ENCODE peak calls at places on chromosomes 11 and 22, in five cellular contexts. One of them, this sample, is unnamed.

GRCh38 chr11:122751298-122752070 is 86.8 kb upstream of the CRTAM start:
- DNase-seq in lower leg skin: no peak
- DNase-seq in activated CD8-positive, alpha-beta T cell treated with anti-CD3 and anti-CD28 coated beads for 36 hours: no peak
- DNase-seq in retinal pigment epithelial cell: no peak
- DNase-seq in ovary: no peak
- DNase-seq in this sample: no peak

GRCh38 chr11:45226901-45227300 is 59.2 kb downstream of the SYT13 start:
- DNase-seq in retinal pigment epithelial cell: no peak
- DNase-seq in ovary: no peak
- DNase-seq in activated CD8-positive, alpha-beta T cell treated with anti-CD3 and anti-CD28 coated beads for 36 hours: no peak
- DNase-seq in lower leg skin: no peak
- DNase-seq in this sample: no peak

GRCh38 chr11:100719809-100720221 is 32.7 kb downstream of the ARHGAP42 start:
- DNase-seq in retinal pigment epithelial cell: peak
- DNase-seq in activated CD8-positive, alpha-beta T cell treated with anti-CD3 and anti-CD28 coated beads for 36 hours: no peak
- DNase-seq in ovary: peak
- DNase-seq in lower leg skin: no peak
- DNase-seq in this sample: peak

GRCh38 chr11:9138612-9139579 is 47.5 kb upstream of the SCUBE2 start:
- DNase-seq in retinal pigment epithelial cell: peak
- DNase-seq in lower leg skin: no peak
- DNase-seq in activated CD8-positive, alpha-beta T cell treated with anti-CD3 and anti-CD28 coated beads for 36 hours: peak
- DNase-seq in ovary: peak
- DNase-seq in this sample: peak

GRCh38 chr22:24106385-24107381 is 74.6 kb upstream of the SUSD2 start:
- DNase-seq in activated CD8-positive, alpha-beta T cell treated with anti-CD3 and anti-CD28 coated beads for 36 hours: peak
- DNase-seq in ovary: peak
- DNase-seq in retinal pigment epithelial cell: no peak
- DNase-seq in lower leg skin: no peak
- DNase-seq in this sample: peak

GRCh38 chr11:75100314-75100713 is 3.6 kb upstream of the OR2AT4 start:
- DNase-seq in lower leg skin: no peak
- DNase-seq in ovary: no peak
- DNase-seq in activated CD8-positive, alpha-beta T cell treated with anti-CD3 and anti-CD28 coated beads for 36 hours: peak
- DNase-seq in retinal pigment epithelial cell: no peak
- DNase-seq in this sample: no peak

GRCh38 chr11:129658558-129658882 is 157.1 kb upstream of the TMEM45B start:
- DNase-seq in lower leg skin: no peak
- DNase-seq in ovary: no peak
- DNase-seq in activated CD8-positive, alpha-beta T cell treated with anti-CD3 and anti-CD28 coated beads for 36 hours: no peak
- DNase-seq in retinal pigment epithelial cell: no peak
- DNase-seq in this sample: no peak

GRCh38 chr22:35443790-35444684 is 44.1 kb downstream of the MCM5 start:
- DNase-seq in lower leg skin: no peak
- DNase-seq in ovary: no peak
- DNase-seq in retinal pigment epithelial cell: no peak
- DNase-seq in activated CD8-positive, alpha-beta T cell treated with anti-CD3 and anti-CD28 coated beads for 36 hours: no peak
- DNase-seq in this sample: no peak

GRCh38 chr22:19149962-19150361 is at the start of gene GSC2:
- DNase-seq in ovary: no peak
- DNase-seq in retinal pigment epithelial cell: no peak
- DNase-seq in activated CD8-positive, alpha-beta T cell treated with anti-CD3 and anti-CD28 coated beads for 36 hours: no peak
- DNase-seq in lower leg skin: no peak
- DNase-seq in this sample: no peak

GRCh38 chr11:112863304-112863703 is 97.9 kb upstream of the NCAM1 start:
- DNase-seq in retinal pigment epithelial cell: no peak
- DNase-seq in lower leg skin: no peak
- DNase-seq in ovary: no peak
- DNase-seq in activated CD8-positive, alpha-beta T cell treated with anti-CD3 and anti-CD28 coated beads for 36 hours: no peak
- DNase-seq in this sample: no peak

GRCh38 chr22:19524170-19525115 is at the start of gene CLDN5:
- DNase-seq in activated CD8-positive, alpha-beta T cell treated with anti-CD3 and anti-CD28 coated beads for 36 hours: no peak
- DNase-seq in retinal pigment epithelial cell: no peak
- DNase-seq in ovary: peak
- DNase-seq in lower leg skin: no peak
- DNase-seq in this sample: no peak

GRCh38 chr11:2860636-2861035 is 24.9 kb downstream of the CDKN1C start:
- DNase-seq in retinal pigment epithelial cell: no peak
- DNase-seq in lower leg skin: no peak
- DNase-seq in activated CD8-positive, alpha-beta T cell treated with anti-CD3 and anti-CD28 coated beads for 36 hours: peak
- DNase-seq in ovary: no peak
- DNase-seq in this sample: no peak

GRCh38 chr11:16973565-16973964 is 40.6 kb downstream of the PLEKHA7 start:
- DNase-seq in ovary: no peak
- DNase-seq in retinal pigment epithelial cell: no peak
- DNase-seq in lower leg skin: no peak
- DNase-seq in activated CD8-positive, alpha-beta T cell treated with anti-CD3 and anti-CD28 coated beads for 36 hours: no peak
- DNase-seq in this sample: no peak

GRCh38 chr11:11738370-11738769 is 103.4 kb upstream of the USP47 start:
- DNase-seq in ovary: no peak
- DNase-seq in retinal pigment epithelial cell: no peak
- DNase-seq in lower leg skin: no peak
- DNase-seq in activated CD8-positive, alpha-beta T cell treated with anti-CD3 and anti-CD28 coated beads for 36 hours: no peak
- DNase-seq in this sample: no peak

GRCh38 chr22:47623056-47623739 is 860.7 kb downstream of the TBC1D22A start:
- DNase-seq in activated CD8-positive, alpha-beta T cell treated with anti-CD3 and anti-CD28 coated beads for 36 hours: no peak
- DNase-seq in ovary: no peak
- DNase-seq in lower leg skin: peak
- DNase-seq in retinal pigment epithelial cell: no peak
- DNase-seq in this sample: no peak

GRCh38 chr11:84333196-84333595 is 1047.0 kb upstream of the CCDC90B start:
- DNase-seq in ovary: no peak
- DNase-seq in activated CD8-positive, alpha-beta T cell treated with anti-CD3 and anti-CD28 coated beads for 36 hours: no peak
- DNase-seq in retinal pigment epithelial cell: no peak
- DNase-seq in lower leg skin: no peak
- DNase-seq in this sample: no peak

GRCh38 chr22:23264610-23265388 is 84.5 kb downstream of the BCR start:
- DNase-seq in retinal pigment epithelial cell: no peak
- DNase-seq in lower leg skin: no peak
- DNase-seq in activated CD8-positive, alpha-beta T cell treated with anti-CD3 and anti-CD28 coated beads for 36 hours: no peak
- DNase-seq in ovary: peak
- DNase-seq in this sample: no peak

GRCh38 chr11:77580712-77581337 is 8.9 kb upstream of the AQP11 start:
- DNase-seq in retinal pigment epithelial cell: no peak
- DNase-seq in lower leg skin: no peak
- DNase-seq in ovary: no peak
- DNase-seq in activated CD8-positive, alpha-beta T cell treated with anti-CD3 and anti-CD28 coated beads for 36 hours: peak
- DNase-seq in this sample: no peak

GRCh38 chr11:73324116-73324515 is 16.0 kb downstream of the ARHGEF17 start:
- DNase-seq in ovary: no peak
- DNase-seq in retinal pigment epithelial cell: no peak
- DNase-seq in activated CD8-positive, alpha-beta T cell treated with anti-CD3 and anti-CD28 coated beads for 36 hours: no peak
- DNase-seq in lower leg skin: no peak
- DNase-seq in this sample: no peak

GRCh38 chr11:57781529-57781943 is 19.9 kb downstream of the CTNND1 start:
- DNase-seq in retinal pigment epithelial cell: no peak
- DNase-seq in activated CD8-positive, alpha-beta T cell treated with anti-CD3 and anti-CD28 coated beads for 36 hours: peak
- DNase-seq in lower leg skin: no peak
- DNase-seq in ovary: peak
- DNase-seq in this sample: no peak

GRCh38 chr11:19025799-19026406 is 34.6 kb downstream of the MRGPRX2 start:
- DNase-seq in ovary: no peak
- DNase-seq in activated CD8-positive, alpha-beta T cell treated with anti-CD3 and anti-CD28 coated beads for 36 hours: no peak
- DNase-seq in retinal pigment epithelial cell: no peak
- DNase-seq in lower leg skin: no peak
- DNase-seq in this sample: no peak

GRCh38 chr22:45565973-45566372 is 63.3 kb downstream of the FBLN1 start:
- DNase-seq in ovary: no peak
- DNase-seq in activated CD8-positive, alpha-beta T cell treated with anti-CD3 and anti-CD28 coated beads for 36 hours: no peak
- DNase-seq in retinal pigment epithelial cell: no peak
- DNase-seq in lower leg skin: no peak
- DNase-seq in this sample: no peak

GRCh38 chr11:85826096-85826855 is 15.3 kb upstream of the SYTL2 start:
- DNase-seq in retinal pigment epithelial cell: no peak
- DNase-seq in activated CD8-positive, alpha-beta T cell treated with anti-CD3 and anti-CD28 coated beads for 36 hours: peak
- DNase-seq in ovary: peak
- DNase-seq in lower leg skin: no peak
- DNase-seq in this sample: no peak

GRCh38 chr11:4826425-4826824 is 5.3 kb downstream of the OR51F2 start:
- DNase-seq in ovary: no peak
- DNase-seq in activated CD8-positive, alpha-beta T cell treated with anti-CD3 and anti-CD28 coated beads for 36 hours: no peak
- DNase-seq in retinal pigment epithelial cell: no peak
- DNase-seq in lower leg skin: no peak
- DNase-seq in this sample: no peak

GRCh38 chr11:56396047-56396446 is 16.4 kb upstream of the OR5AL1 start:
- DNase-seq in lower leg skin: no peak
- DNase-seq in ovary: no peak
- DNase-seq in activated CD8-positive, alpha-beta T cell treated with anti-CD3 and anti-CD28 coated beads for 36 hours: no peak
- DNase-seq in retinal pigment epithelial cell: no peak
- DNase-seq in this sample: no peak

GRCh38 chr11:36748856-36749255 is 150.8 kb upstream of the RAG2 start:
- DNase-seq in retinal pigment epithelial cell: no peak
- DNase-seq in lower leg skin: no peak
- DNase-seq in ovary: no peak
- DNase-seq in activated CD8-positive, alpha-beta T cell treated with anti-CD3 and anti-CD28 coated beads for 36 hours: no peak
- DNase-seq in this sample: no peak
- TF ChIP-seq CTCF in retinal pigment epithelial cell: no peak
- TF ChIP-seq CTCF in lower leg skin: no peak
- TF ChIP-seq CTCF in ovary: no peak
- TF ChIP-seq CTCF in activated CD8-positive, alpha-beta T cell treated with anti-CD3 and anti-CD28 coated beads for 36 hours: no peak
- TF ChIP-seq CTCF in this sample: no peak

DNA sequence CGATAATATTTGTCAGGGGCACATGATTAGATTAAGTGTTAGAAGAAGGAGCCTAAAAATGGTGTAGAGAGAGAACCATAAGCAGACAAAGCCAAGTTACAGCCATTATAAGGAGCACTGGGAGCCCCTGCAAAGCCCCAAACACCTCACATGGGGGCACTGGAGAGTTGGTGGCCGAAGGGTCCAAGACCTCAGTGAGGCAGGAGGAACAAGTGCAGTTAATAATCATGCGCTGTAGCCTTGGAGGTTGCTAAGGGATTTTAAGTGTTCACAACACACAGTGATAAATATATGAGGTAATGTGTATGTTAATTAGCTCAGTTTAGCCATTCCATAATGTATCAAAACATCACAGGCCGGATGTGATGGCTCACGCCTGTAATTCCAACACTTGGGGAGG is 54.4 kb upstream of the JAM3 start:
- DNase-seq in lower leg skin: no peak
- DNase-seq in activated CD8-positive, alpha-beta T cell treated with anti-CD3 and anti-CD28 coated beads for 36 hours: peak
- DNase-seq in ovary: no peak
- DNase-seq in retinal pigment epithelial cell: no peak
- DNase-seq in this sample: no peak
- TF ChIP-seq CTCF in lower leg skin: no peak
- TF ChIP-seq CTCF in activated CD8-positive, alpha-beta T cell treated with anti-CD3 and anti-CD28 coated beads for 36 hours: no peak
- TF ChIP-seq CTCF in ovary: no peak
- TF ChIP-seq CTCF in retinal pigment epithelial cell: peak
- TF ChIP-seq CTCF in this sample: peak

DNA sequence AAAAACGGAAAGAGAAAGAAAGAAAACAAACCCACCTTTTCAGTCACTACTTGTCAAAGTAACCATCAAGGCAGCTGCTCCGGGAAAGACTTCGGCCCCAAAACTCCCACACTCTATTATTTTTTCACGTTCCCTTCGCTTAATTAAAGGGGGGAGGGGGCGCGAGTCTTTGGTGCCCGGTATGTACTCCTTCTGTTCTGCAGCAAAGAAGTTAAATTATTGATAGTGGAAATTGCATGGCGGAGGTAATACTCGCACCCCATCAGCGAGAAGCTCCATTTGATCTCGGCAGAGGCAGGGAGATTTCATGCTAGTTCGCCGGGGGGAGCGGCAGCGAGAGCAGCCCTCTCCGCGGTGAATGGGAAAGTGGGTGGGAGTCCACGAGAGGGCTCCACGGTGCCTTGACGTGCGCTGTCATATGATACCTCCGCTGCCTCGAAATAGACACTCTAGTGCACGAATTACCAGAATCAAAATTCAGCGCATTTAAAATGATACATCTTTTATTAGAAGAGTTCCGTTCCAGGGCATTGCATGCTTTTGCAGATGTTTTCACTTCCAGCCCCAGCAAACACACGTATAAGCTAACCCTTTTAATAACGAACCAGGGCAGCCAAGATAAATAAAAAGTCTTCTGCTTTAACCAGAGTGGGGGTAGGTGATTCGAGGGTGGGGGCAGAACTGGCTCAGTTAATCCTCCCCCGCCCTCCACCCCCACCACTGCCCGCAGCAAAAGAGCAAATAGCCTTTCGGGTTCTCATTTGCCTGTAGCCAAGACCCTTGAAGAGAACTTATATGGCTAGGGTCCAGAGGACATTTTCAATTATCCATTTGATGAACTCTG is 1.2 kb upstream of the BDNF start:
- DNase-seq in lower leg skin: peak
- DNase-seq in ovary: peak
- DNase-seq in activated CD8-positive, alpha-beta T cell treated with anti-CD3 and anti-CD28 coated beads for 36 hours: no peak
- DNase-seq in retinal pigment epithelial cell: no peak
- DNase-seq in this sample: peak
- TF ChIP-seq CTCF in lower leg skin: no peak
- TF ChIP-seq CTCF in ovary: no peak
- TF ChIP-seq CTCF in activated CD8-positive, alpha-beta T cell treated with anti-CD3 and anti-CD28 coated beads for 36 hours: no peak
- TF ChIP-seq CTCF in retinal pigment epithelial cell: peak
- TF ChIP-seq CTCF in this sample: peak

DNA sequence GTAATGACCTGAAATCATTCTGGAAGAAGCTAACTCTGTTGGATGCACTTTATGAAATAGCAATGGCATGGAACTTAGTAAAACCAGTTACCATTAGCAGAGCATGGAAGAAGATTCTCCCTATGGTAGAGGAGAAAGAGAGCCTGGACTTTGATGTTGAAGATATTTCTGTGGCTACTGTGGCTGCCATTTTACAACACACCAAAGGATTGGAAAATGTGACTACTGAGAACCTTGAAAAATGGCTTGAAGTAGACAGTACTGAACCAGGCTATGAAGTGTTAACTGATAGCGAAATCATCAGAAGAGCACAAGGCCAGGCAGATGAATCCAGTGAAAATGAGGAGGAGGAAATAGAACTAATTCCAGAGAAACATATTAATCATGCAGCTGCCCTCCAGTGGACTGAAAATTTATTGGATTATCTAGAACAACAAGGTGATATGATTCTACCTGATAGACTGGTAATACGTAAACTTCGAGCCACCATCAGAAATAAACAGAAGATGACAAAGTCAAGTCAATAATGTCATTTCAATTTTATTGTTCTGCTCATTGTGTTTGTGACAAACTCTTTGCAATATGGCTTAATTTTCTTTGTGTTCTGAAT is 2.0 kb downstream of the JRKL start:
- DNase-seq in ovary: no peak
- DNase-seq in activated CD8-positive, alpha-beta T cell treated with anti-CD3 and anti-CD28 coated beads for 36 hours: no peak
- DNase-seq in lower leg skin: no peak
- DNase-seq in retinal pigment epithelial cell: no peak
- DNase-seq in this sample: no peak
- TF ChIP-seq CTCF in ovary: no peak
- TF ChIP-seq CTCF in activated CD8-positive, alpha-beta T cell treated with anti-CD3 and anti-CD28 coated beads for 36 hours: no peak
- TF ChIP-seq CTCF in lower leg skin: no peak
- TF ChIP-seq CTCF in retinal pigment epithelial cell: no peak
- TF ChIP-seq CTCF in this sample: no peak

GRCh38 chr11:66314561-66315497 is 2.0 kb downstream of the CD248 start:
- DNase-seq in ovary: peak
- DNase-seq in activated CD8-positive, alpha-beta T cell treated with anti-CD3 and anti-CD28 coated beads for 36 hours: no peak
- DNase-seq in retinal pigment epithelial cell: no peak
- DNase-seq in lower leg skin: peak
- DNase-seq in this sample: no peak

GRCh38 chr11:66312549-66313320 is 4.1 kb downstream of the CD248 start:
- DNase-seq in ovary: peak
- DNase-seq in lower leg skin: peak
- DNase-seq in activated CD8-positive, alpha-beta T cell treated with anti-CD3 and anti-CD28 coated beads for 36 hours: peak
- DNase-seq in retinal pigment epithelial cell: peak
- DNase-seq in this sample: peak

GRCh38 chr11:66311965-66312548 is 4.8 kb downstream of the CD248 start:
- DNase-seq in ovary: peak
- DNase-seq in lower leg skin: peak
- DNase-seq in activated CD8-positive, alpha-beta T cell treated with anti-CD3 and anti-CD28 coated beads for 36 hours: peak
- DNase-seq in retinal pigment epithelial cell: peak
- DNase-seq in this sample: peak

GRCh38 chr11:66314186-66314501 is 2.7 kb downstream of the CD248 start:
- DNase-seq in ovary: no peak
- DNase-seq in lower leg skin: no peak
- DNase-seq in activated CD8-positive, alpha-beta T cell treated with anti-CD3 and anti-CD28 coated beads for 36 hours: no peak
- DNase-seq in retinal pigment epithelial cell: no peak
- DNase-seq in this sample: no peak

GRCh38 chr11:66313321-66314185 is 3.3 kb downstream of the CD248 start:
- DNase-seq in ovary: peak
- DNase-seq in lower leg skin: peak
- DNase-seq in activated CD8-positive, alpha-beta T cell treated with anti-CD3 and anti-CD28 coated beads for 36 hours: peak
- DNase-seq in retinal pigment epithelial cell: no peak
- DNase-seq in this sample: no peak
- TF ChIP-seq CTCF in ovary: no peak
- TF ChIP-seq CTCF in lower leg skin: no peak
- TF ChIP-seq CTCF in activated CD8-positive, alpha-beta T cell treated with anti-CD3 and anti-CD28 coated beads for 36 hours: no peak
- TF ChIP-seq CTCF in retinal pigment epithelial cell: peak
- TF ChIP-seq CTCF in this sample: peak

This sample was measured in AG09319.